ENCODE peak calls at places on chromosome 17, in six cellular contexts. X is H1, I is GM23338, V is K562, K is WTC11, T is GM12878. L is an unnamed sample.

GRCh38 chr17:76738468-76738850 is 540 bp downstream of the MFSD11 start:
- DNase-seq in K (no peak), I (no peak), X (no peak), T (no peak), V (peak; percentile 20), L (no peak)

GRCh38 chr17:76492250-76492988 is 8.8 kb downstream of the RHBDF2 start:
- DNase-seq in X (no peak), T (peak; percentile 58), V (no peak), I (no peak), K (no peak), L (no peak)

GRCh38 chr17:82419471-82419995 is 1.1 kb upstream of the OGFOD3 start:
- DNase-seq in V (peak; percentile 23), K (no peak), T (no peak), X (no peak), I (no peak), L (no peak)

GRCh38 chr17:63222655-63223054 is 223.5 kb downstream of the CYB561 start:
- DNase-seq in T (no peak), K (no peak), I (peak; percentile 6), V (no peak), X (no peak), L (no peak)

GRCh38 chr17:46984341-46984740 is 5.3 kb upstream of the RPRML start:
- DNase-seq in V (no peak), T (no peak), I (no peak), K (no peak), X (no peak), L (no peak)

GRCh38 chr17:59479141-59479540 is 86.3 kb upstream of the DHX40 start:
- DNase-seq in K (no peak), I (no peak), T (no peak), X (no peak), V (no peak), L (no peak)

GRCh38 chr17:62995377-62995885 is 29.4 kb downstream of the TANC2 start:
- DNase-seq in X (no peak), K (peak; percentile 38), T (no peak), V (peak; percentile 73), I (peak; percentile 69), L (peak; percentile 20)

GRCh38 chr17:75774988-75775668 is 9.5 kb upstream of the UNK start:
- DNase-seq in K (no peak), T (no peak), X (no peak), I (peak; percentile 62), V (no peak), L (no peak)

GRCh38 chr17:42200702-42201101 is 6.4 kb upstream of the GHDC start:
- DNase-seq in X (no peak), K (no peak), I (no peak), T (no peak), V (no peak), L (no peak)

GRCh38 chr17:9768381-9768934 is 22.9 kb downstream of the DHRS7C start:
- DNase-seq in I (peak; percentile 62), K (no peak), X (no peak), T (no peak), V (peak; percentile 21), L (peak; percentile 14)

GRCh38 chr17:1730345-1731193 is 6.1 kb downstream of the WDR81 start:
- DNase-seq in X (no peak), I (no peak), K (no peak), T (no peak), V (peak; percentile 96), L (no peak)

GRCh38 chr17:45299311-45299710 is 17.5 kb downstream of the MAP3K14 start:
- DNase-seq in V (no peak), I (no peak), X (no peak), T (no peak), K (no peak), L (no peak)

GRCh38 chr17:14427914-14428639 is 127.2 kb downstream of the HS3ST3B1 start:
- DNase-seq in V (no peak), K (no peak), I (no peak), T (peak; percentile 3), X (no peak), L (no peak)

GRCh38 chr17:42531455-42532354 is 4.3 kb upstream of the NAGLU start:
- DNase-seq in T (no peak), V (peak; percentile 88), K (peak; percentile 67), I (peak; percentile 80), X (no peak), L (peak; percentile 70)

GRCh38 chr17:40819528-40820125 is 2.8 kb downstream of the KRT10 start:
- DNase-seq in K (no peak), I (no peak), V (peak; percentile 68), T (no peak), X (no peak), L (peak; percentile 28)

GRCh38 chr17:81930142-81931125 is 2.9 kb upstream of the MAFG start:
- DNase-seq in T (no peak), K (no peak), V (no peak), I (no peak), X (no peak), L (no peak)

GRCh38 chr17:49585422-49586027 is 9.9 kb downstream of the NXPH3 start:
- DNase-seq in I (peak; percentile 85), V (peak; percentile 41), K (peak; percentile 74), X (no peak), T (no peak), L (no peak)

GRCh38 chr17:51813166-51813783 is 345.2 kb downstream of the CA10 start:
- DNase-seq in K (no peak), I (no peak), V (no peak), X (no peak), T (no peak), L (no peak)

GRCh38 chr17:49016775-49017463 is 19.7 kb downstream of the IGF2BP1 start:
- DNase-seq in X (no peak), K (no peak), I (no peak), T (no peak), V (no peak), L (no peak)

GRCh38 chr17:7043195-7043543 is 723 bp downstream of the SLC16A11 start:
- DNase-seq in V (no peak), T (no peak), I (no peak), K (peak; percentile 36), X (no peak), L (no peak)

DNA sequence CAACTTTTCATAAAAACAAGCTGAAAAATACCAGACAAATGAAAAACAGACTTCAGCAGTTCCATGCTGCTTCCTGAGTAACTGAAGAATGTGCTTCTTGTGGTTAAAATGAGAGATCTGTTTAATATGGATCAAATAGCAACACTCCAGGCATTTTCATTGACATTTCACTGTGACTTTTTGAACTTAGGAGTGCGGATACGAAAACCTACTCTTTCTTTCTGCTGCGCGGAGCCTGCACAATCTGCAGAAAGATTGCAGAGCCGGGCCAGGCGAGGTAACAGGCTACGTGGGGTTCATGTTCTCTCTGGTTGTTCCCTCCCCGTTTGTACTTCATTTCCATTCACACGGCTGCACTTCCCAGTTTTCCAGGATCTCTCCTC is 581 bp upstream of the PITPNC1 start:
- DNase-seq in V (no peak), I (no peak), T (no peak), X (no peak), K (no peak), L (no peak)
- TF ChIP-seq CREB1 in V (no peak), I (no peak), T (no peak), X (no peak), K (no peak), L (no peak)

GRCh38 chr17:13127921-13128582 is 110.2 kb upstream of the ELAC2 start:
- DNase-seq in V (no peak), K (no peak), X (no peak), I (no peak), T (no peak), L (no peak)
- TF ChIP-seq CREB1 in V (no peak), K (no peak), X (no peak), I (no peak), T (no peak), L (peak; percentile 89)

GRCh38 chr17:19987897-19988296 is 10.3 kb upstream of the AKAP10 start:
- DNase-seq in K (no peak), I (no peak), T (no peak), X (no peak), V (peak; percentile 40), L (no peak)

GRCh38 chr17:19991252-19991885 is 13.7 kb upstream of the AKAP10 start:
- DNase-seq in I (no peak), X (no peak), V (no peak), K (no peak), T (no peak), L (no peak)

GRCh38 chr17:19992803-19993713 is 15.4 kb upstream of the AKAP10 start:
- DNase-seq in V (peak; percentile 87), T (peak; percentile 20), X (peak; percentile 93), K (peak; percentile 93), I (peak; percentile 98), L (peak; percentile 89)

DNA sequence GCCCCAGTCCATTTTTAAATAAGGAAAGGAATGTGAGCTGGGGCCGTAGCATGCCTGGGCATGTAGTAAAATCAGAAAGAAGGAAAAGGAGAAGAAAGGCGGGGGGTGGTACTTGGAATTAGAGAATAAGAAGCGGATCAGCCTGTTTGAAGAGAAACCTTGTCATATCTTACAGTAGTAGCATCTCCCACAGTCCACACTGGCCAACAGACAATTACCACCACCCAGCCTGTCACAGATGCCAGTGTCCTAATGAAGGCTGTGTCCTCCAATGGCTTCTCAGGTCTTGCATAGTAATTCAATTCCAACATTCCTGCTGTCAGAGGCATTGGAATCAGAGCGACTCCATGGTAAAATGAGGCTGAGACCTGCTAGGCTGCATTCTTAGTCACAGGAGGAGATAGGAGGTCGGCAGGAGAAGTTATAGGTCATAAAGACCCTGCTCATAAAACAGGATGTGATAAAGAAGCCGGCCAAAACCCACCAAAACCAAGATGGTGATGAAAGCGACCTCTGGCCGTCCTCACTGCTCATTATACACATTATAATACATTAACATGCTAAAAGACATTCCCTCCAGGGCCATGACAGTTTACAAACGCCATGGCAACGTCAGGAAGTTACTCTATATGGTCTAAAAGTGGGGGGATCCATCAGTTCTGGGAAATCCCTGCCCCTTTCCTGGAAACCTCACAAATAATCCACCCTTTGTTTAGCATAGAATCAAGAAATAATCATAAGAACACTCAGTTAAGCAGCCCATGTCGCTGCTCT is 9.5 kb upstream of the AKAP10 start:
- DNase-seq in I (peak; percentile 58), K (no peak), X (no peak), T (no peak), V (peak; percentile 19), L (no peak)
- TF ChIP-seq CREB1 in I (no peak), K (no peak), X (no peak), T (no peak), V (no peak), L (no peak)

GRCh38 chr17:68288804-68289203 is 2.1 kb downstream of the SLC16A6 start:
- DNase-seq in I (peak; percentile 59), V (peak; percentile 14), X (no peak), K (no peak), T (no peak), L (no peak)

GRCh38 chr17:68289473-68289872 is 1.5 kb downstream of the SLC16A6 start:
- DNase-seq in I (no peak), V (no peak), K (no peak), X (no peak), T (no peak), L (no peak)

GRCh38 chr17:68290955-68291835 is at the start of the genes ARSG and SLC16A6:
- DNase-seq in X (no peak), I (peak; percentile 86), V (peak; percentile 90), T (no peak), K (peak; percentile 79), L (peak; percentile 78)

GRCh38 chr17:68290268-68290954 is 516 bp downstream of the SLC16A6 start:
- DNase-seq in X (no peak), T (no peak), I (peak; percentile 74), V (no peak), K (peak; percentile 65), L (no peak)

DNA sequence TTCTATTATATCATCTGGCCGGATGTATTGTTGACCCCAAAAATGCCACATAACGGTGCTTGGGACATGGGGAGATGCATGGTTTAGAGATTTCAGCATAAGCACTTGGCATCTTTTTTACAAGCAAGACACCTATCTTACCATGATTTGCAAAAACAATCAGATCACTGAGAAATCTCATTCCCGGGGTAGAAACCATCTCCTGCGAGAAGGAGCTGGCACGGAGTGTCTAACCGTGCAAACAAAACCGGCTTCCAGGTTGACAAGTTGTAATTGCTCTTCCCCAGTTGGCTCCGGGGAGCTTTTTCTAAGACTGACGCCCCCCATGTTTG is 1.0 kb downstream of the SLC16A6 start:
- DNase-seq in I (no peak), X (no peak), K (no peak), T (no peak), V (no peak), L (no peak)
- TF ChIP-seq CREB1 in I (no peak), X (no peak), K (no peak), T (no peak), V (no peak), L (no peak)

L was measured in HepG2.